ENCODE peak calls at places on chromosomes 1 and 21, in six cellular contexts. Q is effector memory CD4-positive, alpha-beta T cell; P is CD8-positive, alpha-beta T cell; W is tibial nerve; K is prostate gland; U is psoas muscle. L is an unnamed sample.

GRCh38 chr1:61442456-61443013 is 282.4 kb downstream of the TM2D1 start:
- DNase-seq in Q (no peak), P (no peak), W (no peak), K (no peak), U (no peak), L (no peak)

GRCh38 chr1:117147341-117147831 is 25.8 kb upstream of the TRIM45 start:
- DNase-seq in Q (no peak), P (no peak), W (no peak), K (no peak), U (no peak), L (no peak)

GRCh38 chr1:31628931-31629582 is 11.6 kb downstream of the HCRTR1 start:
- DNase-seq in Q (no peak), P (no peak), W (no peak), K (no peak), U (no peak), L (no peak)

GRCh38 chr21:41630249-41630648 is 122.3 kb upstream of the TMPRSS2 start:
- DNase-seq in Q (no peak), P (no peak), W (no peak), K (peak), U (no peak), L (peak)

GRCh38 chr1:33265780-33266605 is 9.7 kb downstream of the ZNF362 start:
- DNase-seq in Q (no peak), P (no peak), W (no peak), K (no peak), U (no peak), L (no peak)

GRCh38 chr1:106038260-106038659 is 1018.2 kb upstream of the PRMT6 start:
- DNase-seq in Q (no peak), P (no peak), W (no peak), K (no peak), U (no peak), L (no peak)

GRCh38 chr1:46630719-46631118 is 14.1 kb upstream of the MOB3C start:
- DNase-seq in Q (no peak), P (no peak), W (no peak), K (no peak), U (no peak), L (no peak)

GRCh38 chr1:96688737-96689136 is 32.8 kb upstream of the PTBP2 start:
- DNase-seq in Q (no peak), P (no peak), W (no peak), K (no peak), U (no peak), L (peak)

GRCh38 chr1:89844236-89844807 is 23.5 kb downstream of the LRRC8D start:
- DNase-seq in Q (peak), P (peak), W (no peak), K (no peak), U (no peak), L (no peak)

GRCh38 chr1:211714154-211714553 is 38.7 kb upstream of the NEK2 start:
- DNase-seq in Q (no peak), P (no peak), W (no peak), K (no peak), U (no peak), L (no peak)

DNA sequence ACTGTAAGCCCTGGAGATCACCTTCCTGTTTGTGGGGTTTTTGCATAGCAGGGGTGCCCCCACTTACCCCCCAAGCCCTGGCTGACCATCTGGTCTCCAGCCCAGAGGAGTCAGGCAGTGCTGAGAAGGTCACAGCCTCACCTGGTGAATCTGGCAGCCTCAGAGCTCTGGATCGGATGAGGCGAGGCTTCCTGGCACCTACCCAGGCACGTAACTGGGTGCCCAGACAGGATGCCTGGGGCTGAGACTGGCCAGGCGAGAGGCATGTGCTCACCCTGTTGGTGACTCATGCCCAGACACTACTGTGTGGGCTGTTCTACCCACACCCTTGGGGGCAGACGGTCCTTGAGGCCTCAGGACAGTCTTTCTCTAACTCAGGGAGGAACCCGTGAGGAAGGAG is 15.2 kb upstream of the PADI3 start:
- DNase-seq in Q (no peak), P (no peak), W (no peak), K (peak), U (peak), L (peak)
- H3K27ac ChIP-seq in Q (no peak), P (no peak), W (no peak), K (no peak), U (peak), L (peak)

GRCh38 chr1:27299385-27300252 is 22.3 kb upstream of the TMEM222 start:
- DNase-seq in Q (no peak), P (no peak), W (peak), K (peak), U (peak), L (peak)
- H3K27ac ChIP-seq in Q (no peak), P (no peak), W (peak), K (peak), U (peak), L (peak)

DNA sequence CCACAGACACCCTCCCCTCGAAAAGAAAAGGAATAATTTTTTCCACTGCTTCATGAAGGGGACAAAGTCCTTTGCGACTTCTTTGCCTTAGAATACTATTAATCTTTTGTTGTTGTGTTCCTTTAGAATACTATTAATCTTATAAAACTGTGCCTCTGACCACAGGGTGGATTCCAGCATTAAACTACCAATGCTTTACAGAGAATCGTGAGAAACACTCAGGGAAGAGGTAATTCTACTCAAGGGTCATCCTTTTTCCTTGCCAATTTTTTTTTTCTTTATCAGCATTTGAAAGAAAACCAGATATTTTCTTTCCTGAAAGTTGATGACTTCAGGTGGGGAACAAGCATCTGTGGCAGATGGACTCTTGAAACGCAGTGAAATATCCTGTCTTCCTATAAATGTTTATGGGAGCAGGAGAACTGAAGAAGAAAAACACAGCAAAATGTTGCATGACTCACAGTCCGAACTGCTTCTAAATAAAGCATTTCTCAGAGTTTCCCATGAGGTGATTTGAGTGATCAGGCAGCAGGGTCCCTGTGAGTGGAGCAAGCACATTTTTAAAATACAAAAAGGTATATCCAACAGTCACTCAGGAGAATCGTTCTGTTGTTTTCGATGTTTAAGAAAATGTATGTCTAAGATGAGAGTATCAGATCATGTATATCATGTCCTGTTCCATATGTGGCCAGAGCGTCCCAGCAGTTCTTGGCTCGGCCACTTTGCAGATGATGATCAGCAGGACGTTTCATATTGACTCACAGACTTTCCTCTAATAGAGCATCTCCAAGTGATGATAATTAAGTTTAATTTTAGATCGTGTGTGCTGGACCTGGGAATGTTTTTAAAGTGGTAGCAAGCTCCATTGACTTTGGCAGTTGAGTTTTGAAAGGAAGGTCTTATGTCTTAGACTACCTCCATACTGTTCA is 154.3 kb upstream of the RUNX1 start:
- DNase-seq in Q (no peak), P (no peak), W (no peak), K (no peak), U (peak), L (peak)
- H3K27ac ChIP-seq in Q (no peak), P (no peak), W (no peak), K (peak), U (peak), L (peak)

GRCh38 chr1:37692834-37693175 is 489 bp downstream of the CDCA8 start:
- DNase-seq in Q (no peak), P (no peak), W (no peak), K (peak), U (no peak), L (no peak)
- H3K27ac ChIP-seq in Q (peak), P (no peak), W (no peak), K (no peak), U (no peak), L (no peak)

GRCh38 chr1:161188381-161188780 is 10.5 kb downstream of the ADAMTS4 start:
- DNase-seq in Q (no peak), P (no peak), W (no peak), K (no peak), U (no peak), L (no peak)

GRCh38 chr1:161185282-161185682 is 8.0 kb upstream of the B4GALT3 start:
- DNase-seq in Q (peak), P (peak), W (no peak), K (no peak), U (peak), L (no peak)

GRCh38 chr1:161189036-161189435 is 9.8 kb downstream of the ADAMTS4 start:
- DNase-seq in Q (no peak), P (no peak), W (no peak), K (no peak), U (no peak), L (no peak)

GRCh38 chr1:161185732-161186311 is 8.5 kb upstream of the B4GALT3 start:
- DNase-seq in Q (no peak), P (no peak), W (no peak), K (no peak), U (peak), L (no peak)

GRCh38 chr1:161187311-161187710 is 10.0 kb upstream of the B4GALT3 start:
- DNase-seq in Q (no peak), P (no peak), W (no peak), K (no peak), U (no peak), L (no peak)
- H3K27ac ChIP-seq in Q (peak), P (no peak), W (no peak), K (no peak), U (no peak), L (peak)

DNA sequence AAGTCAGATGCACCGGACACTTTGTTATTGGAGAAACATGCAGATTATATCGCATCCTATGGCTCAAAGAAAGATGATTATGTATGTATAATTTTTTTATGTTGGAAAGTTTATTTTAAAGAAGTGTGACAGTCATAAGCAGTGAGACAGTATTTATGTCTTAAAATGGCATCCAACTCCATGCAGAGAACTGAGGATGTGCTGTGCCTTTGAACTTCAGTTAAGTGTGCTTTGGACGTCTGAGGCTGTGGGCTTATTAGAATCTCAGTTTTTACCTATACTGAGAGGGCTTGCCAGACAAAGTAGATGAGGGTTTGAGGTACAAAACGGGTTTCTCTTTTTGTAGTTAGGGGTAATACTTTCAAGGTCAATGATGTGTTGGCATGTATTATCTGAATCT is 1.5 kb downstream of the RABGGTB start:
- DNase-seq in Q (no peak), P (no peak), W (no peak), K (no peak), U (no peak), L (no peak)
- H3K27ac ChIP-seq in Q (peak), P (peak), W (peak), K (no peak), U (peak), L (no peak)

DNA sequence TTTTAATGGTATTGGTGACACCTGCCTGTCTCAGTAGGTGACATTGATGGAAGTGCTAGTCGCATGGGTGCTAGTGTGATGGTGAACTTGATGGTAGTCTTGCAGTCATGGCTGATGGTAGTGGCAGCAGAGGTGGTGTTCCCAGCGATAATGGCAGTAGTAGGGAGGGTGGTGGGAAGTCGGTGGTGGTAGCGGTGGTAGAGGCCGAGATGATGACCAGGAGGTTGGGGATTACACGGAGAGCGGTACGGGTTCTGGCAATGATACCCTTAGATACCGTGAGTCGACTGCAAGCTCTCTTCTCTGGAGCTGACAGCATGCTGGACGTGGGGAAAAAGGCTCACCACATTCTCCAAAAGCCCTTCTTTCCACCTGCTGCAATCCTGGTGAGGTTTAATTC is 99.4 kb upstream of the SLC2A1 start:
- DNase-seq in Q (no peak), P (no peak), W (no peak), K (no peak), U (no peak), L (no peak)
- H3K27ac ChIP-seq in Q (no peak), P (no peak), W (no peak), K (no peak), U (no peak), L (peak)